ENCODE peak calls at places on chromosomes 6 and 20, in nine cellular contexts. I is stimulated activated CD8-positive, alpha-beta memory T cell treated with anti-CD3 and anti-CD28 coated beads, Interleukin-15, amount 100 ng/mL, for 4 hours; B is HFFc6; G is T-cell; O is GM12864; X is naive thymus-derived CD8-positive, alpha-beta T cell; W is choroid plexus epithelial cell; K is activated T-cell treated with anti-CD3 and anti-CD28 coated beads for 24 hours; H is AG09309. Q is an unnamed sample.

GRCh38 chr6:169851641-169852503 is 100.5 kb downstream of the ERMARD start:
- DNase-seq in G (no peak), W (peak; percentile 25), I (no peak), H (no peak), X (no peak), K (no peak), O (no peak), B (no peak), Q (no peak)

GRCh38 chr20:48686238-48687096 is 141.3 kb downstream of the PREX1 start:
- DNase-seq in I (no peak), B (peak; percentile 36), X (no peak), O (no peak), G (no peak), W (peak; percentile 63), H (peak; percentile 57), K (no peak), Q (no peak)

GRCh38 chr6:149924933-149925252 is 2.0 kb upstream of the RAET1G start:
- DNase-seq in B (no peak), X (no peak), K (no peak), G (no peak), O (no peak), W (no peak), H (no peak), I (no peak), Q (no peak)

GRCh38 chr6:81166770-81167169 is 585.7 kb downstream of the TENT5A start:
- DNase-seq in H (no peak), O (no peak), X (no peak), G (no peak), B (peak; percentile 8), K (no peak), W (peak; percentile 83), I (no peak), Q (no peak)

GRCh38 chr6:37871616-37872384 is 52.3 kb downstream of the ZFAND3 start:
- DNase-seq in B (no peak), O (no peak), H (no peak), W (no peak), G (no peak), I (no peak), X (no peak), K (no peak), Q (no peak)

GRCh38 chr6:37990762-37991525 is 171.4 kb downstream of the ZFAND3 start:
- DNase-seq in H (peak; percentile 34), X (no peak), W (peak; percentile 90), G (no peak), I (no peak), K (no peak), B (peak; percentile 88), O (no peak), Q (no peak)

GRCh38 chr6:11648436-11648775 is 110.9 kb downstream of the TMEM170B start:
- DNase-seq in H (no peak), X (no peak), B (no peak), G (no peak), W (no peak), I (no peak), K (no peak), O (no peak), Q (no peak)

GRCh38 chr6:109782401-109783046 is 91.4 kb downstream of the FIG4 start:
- DNase-seq in X (no peak), B (no peak), O (no peak), H (no peak), G (no peak), I (no peak), W (peak; percentile 34), K (no peak), Q (no peak)

GRCh38 chr20:57384486-57384885 is 6.7 kb upstream of the RBM38 start:
- DNase-seq in H (no peak), O (no peak), X (no peak), B (no peak), I (no peak), K (no peak), W (no peak), G (no peak), Q (peak; percentile 58)

Q was measured in chondrocyte.